ENCODE peak calls at places on chromosomes 13 and 19, in four cellular contexts. S is K562, C is H1, R is GM12878. Y is an unnamed sample.

GRCh38 chr19:49637865-49638350 is 2.0 kb downstream of the RRAS start:
- DNase-seq in S (peak; percentile 77), C (peak; percentile 82), R (no peak), Y (no peak)

GRCh38 chr19:10417598-10418280 is 2.6 kb upstream of the PDE4A start:
- DNase-seq in C (peak; percentile 77), S (peak; percentile 5), R (no peak), Y (no peak)

GRCh38 chr19:49327878-49328544 is 3.0 kb upstream of the SLC6A16 start:
- DNase-seq in R (no peak), C (no peak), S (peak; percentile 48), Y (peak; percentile 21)

GRCh38 chr13:112444001-112444311 is 67.8 kb downstream of the SPACA7 start:
- DNase-seq in R (no peak), C (peak; percentile 98), S (peak; percentile 70), Y (peak; percentile 44)

GRCh38 chr13:113969311-113969972 is 4.4 kb downstream of the C13orf46 start:
- DNase-seq in R (no peak), S (no peak), C (no peak), Y (no peak)

GRCh38 chr13:27913116-27913515 is 6.7 kb upstream of the PDX1 start:
- DNase-seq in R (no peak), C (no peak), S (no peak), Y (no peak)

GRCh38 chr19:10553943-10554381 is 10.3 kb downstream of the ATG4D start:
- DNase-seq in C (no peak), R (peak; percentile 55), S (no peak), Y (no peak)

GRCh38 chr19:364496-365287 is 20.1 kb upstream of the MIER2 start:
- DNase-seq in C (no peak), R (no peak), S (no peak), Y (no peak)

GRCh38 chr19:5864725-5865486 is 5.4 kb downstream of the FUT5 start:
- DNase-seq in C (no peak), S (no peak), R (no peak), Y (no peak)

GRCh38 chr13:24097064-24097463 is 63.5 kb upstream of the SPATA13 start:
- DNase-seq in R (peak; percentile 16), S (no peak), C (no peak), Y (peak; percentile 71)

GRCh38 chr13:97191143-97191542 is 31.0 kb upstream of the MBNL2 start:
- DNase-seq in S (peak; percentile 20), R (no peak), C (no peak), Y (no peak)

GRCh38 chr13:112783946-112784500 is 94.2 kb downstream of the ATP11A start:
- DNase-seq in R (no peak), C (peak; percentile 49), S (no peak), Y (no peak)

DNA sequence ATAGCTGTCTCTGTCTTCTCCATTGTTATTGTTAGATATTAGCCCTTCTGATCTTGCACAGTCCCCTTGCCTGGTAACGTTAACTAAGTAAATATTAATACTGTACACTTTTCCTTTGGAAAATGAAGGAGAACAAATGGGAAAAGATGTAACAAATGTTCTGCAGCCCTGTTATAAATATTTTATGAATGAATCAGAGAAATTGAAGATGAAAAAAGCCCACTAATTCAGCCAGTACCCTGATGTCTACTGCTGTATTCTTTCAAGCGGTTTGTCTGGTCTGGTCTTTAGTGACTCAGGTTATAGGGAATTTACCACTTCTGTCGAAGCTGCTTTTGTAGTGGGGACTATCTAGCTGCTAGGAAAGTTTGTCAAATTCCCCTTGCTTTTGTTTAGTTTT is 121.0 kb downstream of the COG6 start:
- DNase-seq in R (no peak), S (no peak), C (no peak), Y (no peak)
- TF ChIP-seq KDM1A in R (no peak), S (no peak), C (no peak), Y (no peak)

GRCh38 chr13:52450793-52451116 is 321 bp upstream of the VPS36 start:
- DNase-seq in C (no peak), R (no peak), S (no peak), Y (no peak)

GRCh38 chr13:52447815-52448552 is 2.5 kb downstream of the VPS36 start:
- DNase-seq in R (no peak), S (no peak), C (no peak), Y (no peak)

GRCh38 chr13:52447354-52447753 is 3.1 kb downstream of the VPS36 start:
- DNase-seq in C (no peak), S (no peak), R (no peak), Y (no peak)

GRCh38 chr13:52450012-52450792 is at the start of gene VPS36:
- DNase-seq in R (peak; percentile 72), S (peak; percentile 78), C (peak; percentile 98), Y (peak; percentile 83)

GRCh38 chr13:52449323-52450011 is 967 bp downstream of the VPS36 start:
- DNase-seq in S (no peak), C (no peak), R (no peak), Y (no peak)
- TF ChIP-seq HDAC6 in S (no peak), C (no peak), R (no peak), Y (no peak)

DNA sequence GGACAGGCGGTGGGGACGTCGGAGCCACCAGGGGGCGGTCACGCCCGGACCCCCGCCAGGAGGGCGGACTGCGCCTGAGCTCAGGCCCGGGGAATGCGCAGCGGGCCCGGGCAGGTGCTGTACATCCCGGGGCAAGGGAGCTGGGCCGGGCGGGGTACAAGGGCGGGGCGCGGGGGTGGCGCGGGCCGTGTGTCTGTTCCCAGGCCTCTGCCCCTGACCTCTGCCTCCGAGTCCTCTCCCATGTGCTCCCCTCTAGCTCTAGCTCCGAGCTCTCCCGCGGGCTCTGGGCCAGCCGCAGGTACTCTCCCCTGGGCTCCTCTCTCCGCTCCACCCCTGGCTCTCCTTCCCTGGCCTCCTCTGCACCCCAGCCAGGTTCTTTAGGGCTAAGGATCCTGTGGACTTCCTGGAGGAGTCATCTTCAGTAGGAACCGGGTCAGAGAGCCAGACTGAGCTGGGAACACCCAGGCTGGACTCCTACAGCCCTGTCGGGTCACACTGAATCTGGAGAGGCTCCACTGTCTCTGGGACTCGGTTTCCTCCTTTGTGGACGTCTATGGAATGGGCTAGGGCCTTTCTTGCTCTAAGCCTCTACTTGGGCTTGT is 2.3 kb downstream of the PPP1R13L start:
- DNase-seq in S (peak; percentile 86), C (peak; percentile 88), R (no peak), Y (no peak)
- TF ChIP-seq KDM1A in S (no peak), C (no peak), R (no peak), Y (no peak)

GRCh38 chr19:30085394-30085793 is 143.4 kb downstream of the URI1 start:
- DNase-seq in S (peak; percentile 23), C (peak; percentile 62), R (no peak), Y (peak; percentile 4)

GRCh38 chr19:30088567-30088966 is 146.5 kb downstream of the URI1 start:
- DNase-seq in R (no peak), S (no peak), C (no peak), Y (no peak)

GRCh38 chr19:30086220-30086619 is 144.2 kb downstream of the URI1 start:
- DNase-seq in C (no peak), S (no peak), R (no peak), Y (no peak)

GRCh38 chr19:30087381-30088138 is 145.5 kb downstream of the URI1 start:
- DNase-seq in S (no peak), C (no peak), R (no peak), Y (no peak)

DNA sequence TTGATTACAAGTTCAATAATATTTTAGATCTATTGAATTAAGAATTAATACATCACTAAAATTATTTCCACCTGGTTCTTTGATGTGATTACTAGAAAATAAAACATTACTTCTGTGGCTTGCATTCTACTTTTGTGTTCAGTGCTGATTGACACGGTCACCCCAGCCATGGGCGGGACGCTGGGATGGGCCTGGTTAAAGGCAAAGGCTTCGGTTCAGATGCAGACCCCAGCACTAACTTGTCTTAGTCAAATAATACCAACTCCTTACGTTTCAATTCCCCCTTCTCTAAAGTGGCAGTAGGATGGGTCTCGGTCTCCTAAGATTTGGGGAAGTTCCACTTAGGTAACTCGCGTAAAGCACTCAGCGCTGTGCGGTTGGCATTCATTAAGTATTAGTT is 144.9 kb downstream of the URI1 start:
- DNase-seq in R (no peak), S (no peak), C (no peak), Y (no peak)
- TF ChIP-seq HDAC6 in R (no peak), S (no peak), C (no peak), Y (no peak)

DNA sequence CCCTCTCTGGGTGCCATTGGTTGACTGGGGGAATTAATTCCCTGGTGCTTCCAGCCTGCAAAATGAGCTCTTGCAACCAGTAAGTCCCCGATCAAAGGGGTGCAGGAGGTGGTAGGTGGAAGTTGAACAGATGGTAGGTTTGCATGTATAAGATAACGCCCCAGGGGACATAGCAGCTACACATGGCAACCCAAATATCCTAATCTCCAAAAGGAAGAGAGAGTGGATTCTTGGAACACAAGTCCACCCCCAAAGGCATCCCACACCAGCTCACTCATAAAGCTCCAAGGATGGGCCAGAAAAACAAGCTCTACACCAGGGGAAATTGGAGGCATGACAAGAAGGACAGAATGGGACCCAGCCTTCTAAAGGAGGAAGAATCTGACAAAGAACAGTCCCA is 4.8 kb downstream of the CD209 start:
- DNase-seq in R (no peak), S (peak; percentile 57), C (no peak), Y (no peak)
- TF ChIP-seq KDM1A in R (no peak), S (no peak), C (no peak), Y (no peak)